ENCODE peak calls at places on chromosomes 5 and 9, in seven cellular contexts. D is A549; Y is GF-D8; U is HCT116; M is RWPE2; O is activated CD4-positive, alpha-beta T cell treated with anti-CD3 and anti-CD28 coated beads for 48 hours; N is heart left ventricle. F is an unnamed sample.

GRCh38 chr5:12245429-12245828 is 341.2 kb upstream of the CTNND2 start:
- DNase-seq in D (no peak), Y (no peak), U (no peak), M (no peak), O (no peak), N (no peak), F (no peak)

GRCh38 chr5:957730-958485 is 50.7 kb upstream of the NKD2 start:
- DNase-seq in D (no peak), Y (no peak), U (no peak), M (peak), O (no peak), N (no peak), F (no peak)

GRCh38 chr5:4994994-4995393 is 145.1 kb upstream of the ADAMTS16 start:
- DNase-seq in D (no peak), Y (no peak), U (no peak), M (no peak), O (no peak), N (no peak), F (no peak)

GRCh38 chr5:76216748-76217147 is 133.6 kb downstream of the SV2C start:
- DNase-seq in D (no peak), Y (no peak), U (no peak), M (no peak), O (no peak), N (no peak), F (no peak)

GRCh38 chr5:128537306-128537998 is 593 bp downstream of the FBN2 start:
- DNase-seq in D (peak), Y (no peak), U (no peak), M (no peak), O (peak), N (peak), F (peak)

GRCh38 chr9:115921301-115921700 is 232.3 kb upstream of the PAPPA start:
- DNase-seq in D (no peak), Y (no peak), U (no peak), M (no peak), O (no peak), N (no peak), F (no peak)

GRCh38 chr5:142208777-142209312 is 100.3 kb downstream of the NDFIP1 start:
- DNase-seq in D (no peak), Y (no peak), U (no peak), M (no peak), O (no peak), N (no peak), F (no peak)

GRCh38 chr5:372911-373709 is 51.6 kb downstream of the AHRR start:
- DNase-seq in D (no peak), Y (no peak), U (no peak), M (peak), O (no peak), N (no peak), F (peak)

GRCh38 chr9:121376214-121376830 is 6.3 kb upstream of the STOM start:
- DNase-seq in D (no peak), Y (no peak), U (no peak), M (no peak), O (no peak), N (no peak), F (no peak)

GRCh38 chr5:173480896-173481295 is 135.6 kb downstream of the BOD1 start:
- DNase-seq in D (no peak), Y (no peak), U (no peak), M (no peak), O (no peak), N (no peak), F (no peak)

GRCh38 chr5:151587796-151588606 is 3.1 kb downstream of the FAT2 start:
- DNase-seq in D (no peak), Y (no peak), U (no peak), M (no peak), O (no peak), N (no peak), F (no peak)

GRCh38 chr5:30838936-30839511 is 354.5 kb upstream of the CDH6 start:
- DNase-seq in D (no peak), Y (no peak), U (no peak), M (no peak), O (no peak), N (peak), F (no peak)

GRCh38 chr9:19812194-19812593 is 23.4 kb upstream of the SLC24A2 start:
- DNase-seq in D (no peak), Y (no peak), U (no peak), M (no peak), O (no peak), N (no peak), F (no peak)

GRCh38 chr5:132003982-132004381 is 7.5 kb downstream of the ACSL6 start:
- DNase-seq in D (no peak), Y (no peak), U (no peak), M (peak), O (no peak), N (no peak), F (peak)

GRCh38 chr5:89989831-89990230 is 419.7 kb downstream of the CETN3 start:
- DNase-seq in D (no peak), Y (no peak), U (no peak), M (no peak), O (no peak), N (no peak), F (no peak)

F was measured in chondrocyte.